ENCODE peak calls at places on chromosomes 6 and 20, in eight cellular contexts. W is PC-3, F is AG09309, X is fibroblast of mammary gland, C is transverse colon, S is WERI-Rb-1, V is choroid plexus epithelial cell, N is lung. G is an unnamed sample.

GRCh38 chr6:111865049-111865585 is 8.1 kb downstream of the FYN start:
- DNase-seq in X (no peak), F (no peak), N (no peak), S (no peak), W (peak), V (no peak), C (no peak), G (no peak)

GRCh38 chr6:19643713-19644112 is 193.5 kb upstream of the ID4 start:
- DNase-seq in W (no peak), F (no peak), N (no peak), V (no peak), C (no peak), X (no peak), S (no peak), G (no peak)

GRCh38 chr20:53547664-53548239 is 45.9 kb downstream of the ZNF217 start:
- DNase-seq in S (peak), X (peak), C (peak), V (peak), N (peak), F (peak), W (peak), G (peak)

GRCh38 chr6:158799051-158799792 is 19.9 kb downstream of the EZR start:
- DNase-seq in W (peak), S (no peak), V (peak), F (peak), X (peak), N (no peak), C (peak), G (no peak)

GRCh38 chr6:166009385-166010031 is 158.1 kb downstream of the TBXT start:
- DNase-seq in N (no peak), X (no peak), W (no peak), C (no peak), V (no peak), F (no peak), S (no peak), G (no peak)

GRCh38 chr20:38873050-38873581 is 53.1 kb upstream of the FAM83D start:
- DNase-seq in X (no peak), V (no peak), N (no peak), F (no peak), S (no peak), W (no peak), C (peak), G (no peak)

GRCh38 chr20:20150241-20150640 is 97.9 kb downstream of the CFAP61 start:
- DNase-seq in C (no peak), F (no peak), V (no peak), W (no peak), N (no peak), S (no peak), X (no peak), G (no peak)

GRCh38 chr20:15316556-15316955 is 979.1 kb upstream of the FLRT3 start:
- DNase-seq in W (no peak), N (no peak), V (no peak), X (no peak), C (no peak), S (no peak), F (no peak), G (no peak)

GRCh38 chr6:125739364-125739763 is 10.1 kb upstream of the HEY2 start:
- DNase-seq in X (no peak), C (no peak), V (no peak), F (no peak), S (no peak), N (no peak), W (no peak), G (no peak)

GRCh38 chr20:57593134-57593886 is 26.9 kb downstream of the ZBP1 start:
- DNase-seq in F (no peak), X (no peak), V (no peak), N (no peak), W (no peak), C (peak), S (peak), G (no peak)

GRCh38 chr6:166930354-166930891 is 25.9 kb downstream of the RNASET2 start:
- DNase-seq in S (no peak), W (no peak), F (no peak), X (no peak), C (no peak), V (no peak), N (no peak), G (no peak)

GRCh38 chr6:16322666-16323312 is 84.4 kb downstream of the GMPR start:
- DNase-seq in V (peak), N (peak), C (peak), X (peak), W (peak), F (no peak), S (peak), G (peak)

GRCh38 chr6:30885999-30886896 is 1.9 kb downstream of the DDR1 start:
- DNase-seq in C (peak), F (no peak), X (peak), N (peak), S (peak), V (peak), W (peak), G (no peak)

GRCh38 chr6:134063121-134063965 is 10.9 kb upstream of the SLC2A12 start:
- DNase-seq in F (no peak), N (no peak), S (no peak), X (no peak), V (peak), C (no peak), W (peak), G (no peak)
- TF ChIP-seq CTCF in F (peak), N (no peak), S (no peak), X (no peak), V (peak), C (no peak), W (no peak), G (no peak)

GRCh38 chr20:63177785-63178444 is 38.0 kb downstream of the YTHDF1 start:
- DNase-seq in N (no peak), W (no peak), V (peak), C (no peak), F (no peak), S (no peak), X (no peak), G (no peak)
- H3K4me3 ChIP-seq in N (no peak), W (no peak), V (no peak), C (no peak), F (no peak), S (peak), X (no peak), G (no peak)

DNA sequence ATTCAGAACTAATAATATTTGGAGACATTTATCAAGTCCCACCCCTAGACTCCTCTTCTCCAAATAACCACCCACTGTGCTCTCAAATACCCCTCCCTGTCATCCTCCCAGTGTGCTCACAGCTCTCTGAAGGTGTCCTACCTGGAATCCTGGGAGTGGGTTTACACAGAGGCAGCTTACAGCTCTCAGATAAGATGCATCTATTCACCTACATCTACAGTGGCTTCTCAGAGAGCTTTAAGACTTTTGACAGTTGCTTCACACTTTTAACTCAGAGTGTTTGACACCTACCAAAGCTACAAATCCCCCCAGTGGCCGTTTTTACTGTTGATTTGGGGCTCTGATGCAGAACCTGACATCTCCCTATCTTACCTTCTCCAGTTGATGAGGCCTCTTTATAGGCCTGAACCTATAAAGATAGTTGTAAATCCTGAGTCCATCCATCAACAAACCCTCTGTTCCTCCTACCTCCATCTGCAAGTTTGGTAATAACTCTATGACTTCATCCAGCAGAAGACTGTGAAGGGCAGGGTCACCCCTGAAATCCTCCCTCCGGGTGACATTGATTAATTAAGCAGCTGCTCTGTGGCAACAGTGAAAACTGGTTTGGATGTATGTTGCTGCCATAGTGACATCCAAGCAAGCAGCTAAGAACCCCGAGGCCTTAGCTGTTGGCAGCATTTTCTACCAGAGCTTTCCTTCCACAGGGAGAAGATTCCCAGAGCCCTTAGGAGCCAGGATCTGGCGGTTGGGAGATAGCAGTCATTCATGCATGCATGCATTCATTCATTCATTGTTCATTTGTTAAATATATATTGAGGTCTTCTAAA is 226.1 kb upstream of the RREB1 start:
- DNase-seq in N (no peak), V (no peak), S (no peak), W (no peak), F (no peak), X (peak), C (no peak), G (no peak)
- TF ChIP-seq CTCF in N (no peak), V (no peak), S (no peak), W (no peak), F (no peak), X (no peak), C (no peak), G (no peak)

GRCh38 chr6:34130870-34131269 is 15.0 kb downstream of the GRM4 start:
- DNase-seq in X (no peak), N (no peak), F (no peak), V (no peak), S (no peak), W (no peak), C (no peak), G (no peak)

GRCh38 chr6:34132486-34133185 is 13.3 kb downstream of the GRM4 start:
- DNase-seq in F (no peak), W (peak), V (peak), C (no peak), S (no peak), N (no peak), X (peak), G (no peak)

GRCh38 chr6:34129753-34130152 is 16.1 kb downstream of the GRM4 start:
- DNase-seq in S (no peak), N (no peak), F (no peak), V (no peak), X (no peak), W (no peak), C (no peak), G (no peak)

GRCh38 chr6:34131326-34132081 is 14.4 kb downstream of the GRM4 start:
- DNase-seq in W (no peak), C (no peak), N (no peak), X (no peak), F (no peak), S (no peak), V (no peak), G (no peak)

GRCh38 chr6:34132082-34132357 is 13.9 kb downstream of the GRM4 start:
- DNase-seq in F (no peak), S (no peak), X (no peak), C (no peak), W (no peak), V (no peak), N (no peak), G (no peak)
- H3K4me3 ChIP-seq in F (no peak), S (no peak), X (no peak), C (no peak), W (no peak), V (no peak), N (no peak), G (no peak)

DNA sequence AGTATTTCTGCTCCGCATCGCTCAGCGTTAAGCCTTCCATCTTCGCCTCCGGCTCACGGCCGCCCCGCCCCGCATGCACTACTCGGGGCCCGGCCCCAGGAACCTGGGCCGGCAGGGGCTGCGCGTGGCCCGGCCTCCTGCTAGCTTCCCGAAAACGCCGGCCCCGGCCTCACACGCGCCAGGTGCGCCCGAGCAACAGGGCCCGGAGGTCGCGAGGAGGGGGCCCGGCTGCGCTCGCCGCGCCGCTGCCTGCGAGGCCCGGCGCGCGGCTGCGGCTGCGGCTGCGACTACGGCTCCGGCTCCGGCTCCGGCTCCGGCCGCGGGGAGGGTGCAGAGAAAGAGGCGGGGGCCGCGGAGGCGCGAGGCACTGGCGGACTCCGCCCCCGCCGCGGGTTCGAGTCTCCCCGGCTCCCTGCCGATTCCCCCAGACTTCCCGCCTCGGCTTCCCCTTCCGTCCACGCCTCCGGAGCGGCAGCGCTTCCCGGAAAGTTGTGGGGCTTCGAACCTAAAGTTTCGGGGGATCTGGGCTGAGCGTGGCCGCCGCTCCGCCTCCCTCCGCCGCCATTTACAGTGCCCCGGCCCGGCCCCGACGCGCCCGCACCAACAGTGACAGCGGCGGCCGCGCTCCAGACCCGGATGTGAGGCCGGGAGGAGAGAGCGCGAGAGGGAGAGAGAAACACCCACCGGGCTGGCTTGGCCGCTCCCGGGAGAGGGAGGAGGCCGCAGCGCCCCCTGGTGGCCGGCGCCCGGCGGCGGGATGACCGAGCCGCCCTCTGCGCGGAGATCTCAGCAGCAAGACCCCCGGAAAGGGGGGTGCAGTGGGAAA is at the start of gene REPS1:
- DNase-seq in C (peak), V (peak), N (peak), X (peak), S (peak), F (peak), W (peak), G (peak)
- TF ChIP-seq CTCF in C (peak), V (peak), N (peak), X (peak), S (peak), F (peak), W (peak), G (peak)

G was measured in astrocyte of the cerebellum.